ENCODE peak calls at places on chromosomes 2 and 18, in ten cellular contexts. V is kidney, T is tibial nerve, E is OCI-LY7, Y is stomach, W is esophagus squamous epithelium, U is ascending aorta, I is mucosa of descending colon, K is Peyer's patch, P is ovary. J is an unnamed sample.

GRCh38 chr18:10089881-10090280 is 176.1 kb downstream of the VAPA start:
- DNase-seq in V (no peak), T (no peak), E (no peak), Y (no peak), W (no peak), U (no peak), I (no peak), K (no peak), P (no peak), J (no peak)

GRCh38 chr18:33804258-33804657 is 226.2 kb downstream of the ASXL3 start:
- DNase-seq in V (no peak), T (peak; percentile 12), E (no peak), Y (peak; percentile 40), W (no peak), U (no peak), I (no peak), K (no peak), P (no peak), J (no peak)

GRCh38 chr2:54808642-54809041 is 85.2 kb downstream of the EML6 start:
- DNase-seq in V (no peak), T (no peak), E (no peak), Y (no peak), W (no peak), U (no peak), I (no peak), K (no peak), P (no peak), J (no peak)

GRCh38 chr2:212005077-212005671 is 533.4 kb downstream of the ERBB4 start:
- DNase-seq in V (no peak), T (no peak), E (peak; percentile 41), Y (peak; percentile 26), W (no peak), U (no peak), I (no peak), K (no peak), P (no peak), J (no peak)

GRCh38 chr2:118059919-118060478 is 28.3 kb upstream of the INSIG2 start:
- DNase-seq in V (no peak), T (no peak), E (peak; percentile 36), Y (no peak), W (no peak), U (no peak), I (no peak), K (no peak), P (no peak), J (no peak)

GRCh38 chr2:201680743-201681142 is 17.7 kb downstream of the MPP4 start:
- DNase-seq in V (no peak), T (no peak), E (peak; percentile 26), Y (no peak), W (no peak), U (no peak), I (no peak), K (no peak), P (no peak), J (no peak)

GRCh38 chr2:10981941-10982381 is 70.2 kb downstream of the KCNF1 start:
- DNase-seq in V (no peak), T (no peak), E (no peak), Y (no peak), W (no peak), U (peak; percentile 46), I (no peak), K (peak; percentile 23), P (no peak), J (no peak)

GRCh38 chr2:215435261-215435808 is 533 bp downstream of the FN1 start:
- DNase-seq in V (peak; percentile 79), T (no peak), E (no peak), Y (peak; percentile 26), W (no peak), U (no peak), I (peak; percentile 57), K (peak; percentile 47), P (peak; percentile 62), J (peak; percentile 6)

GRCh38 chr2:240154606-240155005 is 14.1 kb upstream of the OTOS start:
- DNase-seq in V (peak; percentile 55), T (no peak), E (no peak), Y (no peak), W (no peak), U (no peak), I (no peak), K (no peak), P (no peak), J (no peak)

GRCh38 chr2:220891405-220891804 is 680.7 kb downstream of the EPHA4 start:
- DNase-seq in V (no peak), T (no peak), E (no peak), Y (no peak), W (no peak), U (no peak), I (no peak), K (no peak), P (no peak), J (no peak)

GRCh38 chr18:3827236-3827635 is 377.3 kb downstream of the TGIF1 start:
- DNase-seq in V (no peak), T (no peak), E (no peak), Y (no peak), W (no peak), U (no peak), I (no peak), K (no peak), P (no peak), J (no peak)

GRCh38 chr2:119431976-119432881 is 575 bp downstream of the TMEM37 start:
- DNase-seq in V (peak; percentile 78), T (no peak), E (no peak), Y (peak; percentile 72), W (no peak), U (no peak), I (no peak), K (no peak), P (peak; percentile 41), J (no peak)

GRCh38 chr2:132582360-132582759 is 87.6 kb downstream of the LYPD1 start:
- DNase-seq in V (no peak), T (no peak), E (no peak), Y (peak; percentile 50), W (no peak), U (no peak), I (no peak), K (no peak), P (no peak), J (no peak)

GRCh38 chr2:124678043-124678442 is 653.0 kb downstream of the CNTNAP5 start:
- DNase-seq in V (no peak), T (no peak), E (no peak), Y (no peak), W (no peak), U (no peak), I (no peak), K (no peak), P (no peak), J (no peak)

GRCh38 chr2:102768892-102769291 is 7.1 kb downstream of the TMEM182 start:
- DNase-seq in V (no peak), T (no peak), E (no peak), Y (no peak), W (no peak), U (no peak), I (no peak), K (no peak), P (no peak), J (no peak)
- H3K4me1 ChIP-seq in V (no peaks in the 10 kb centered on the region), T (no peaks in the 10 kb centered on the region), E (no peaks in the 10 kb centered on the region), Y (no peaks in the 10 kb centered on the region), W (no peaks in the 10 kb centered on the region), U (no peaks in the 10 kb centered on the region), I (no peaks in the 10 kb centered on the region), K (no peaks in the 10 kb centered on the region), P (no peaks in the 10 kb centered on the region), J (no peaks in the 10 kb centered on the region)

GRCh38 chr18:74116628-74117554 is 30.7 kb downstream of the FBXO15 start:
- DNase-seq in V (no peak), T (peak; percentile 42), E (peak; percentile 41), Y (no peak), W (no peak), U (no peak), I (no peak), K (peak; percentile 54), P (no peak), J (no peak)
- TF ChIP-seq CTCF in V (peak; percentile 30), T (peak; percentile 32), E (peak; percentile 74), Y (no peak), W (peak; percentile 53), U (peak; percentile 25), I (peak; percentile 27), K (peak; percentile 7), P (no peak), J (peak; percentile 42)

GRCh38 chr2:14479486-14479885 is 153.0 kb upstream of the LRATD1 start:
- DNase-seq in V (no peak), T (no peak), E (no peak), Y (no peak), W (no peak), U (no peak), I (no peak), K (no peak), P (no peak), J (no peak)
- H3K9me3 ChIP-seq in V (no peaks in the 10 kb centered on the region), T (no peaks in the 10 kb centered on the region), E (no peaks in the 10 kb centered on the region), Y (no peaks in the 10 kb centered on the region), W (no peaks in the 10 kb centered on the region), U (no peaks in the 10 kb centered on the region), I (no peaks in the 10 kb centered on the region), K (no peaks in the 10 kb centered on the region), P (no peaks in the 10 kb centered on the region), J (no peaks in the 10 kb centered on the region)

GRCh38 chr2:40213616-40214015 is 238.3 kb downstream of the SLC8A1 start:
- DNase-seq in V (no peak), T (no peak), E (no peak), Y (no peak), W (no peak), U (no peak), I (no peak), K (no peak), P (no peak), J (no peak)
- H3K4me1 ChIP-seq in V (peaks cover 10% of the 10 kb centered on the region), T (peaks cover 9% of the 10 kb centered on the region), E (peaks cover 10% of the 10 kb centered on the region), Y (peaks cover 16% of the 10 kb centered on the region), W (peaks cover 17% of the 10 kb centered on the region), U (no peaks in the 10 kb centered on the region), I (no peaks in the 10 kb centered on the region), K (no peaks in the 10 kb centered on the region), P (no peaks in the 10 kb centered on the region), J (no peaks in the 10 kb centered on the region)

GRCh38 chr2:113192459-113193100 is 18.8 kb downstream of the PSD4 start:
- DNase-seq in V (no peak), T (no peak), E (no peak), Y (no peak), W (no peak), U (no peak), I (no peak), K (no peak), P (no peak), J (no peak)
- TF ChIP-seq CTCF in V (no peak), T (no peak), E (no peak), Y (no peak), W (no peak), U (no peak), I (no peak), K (no peak), P (no peak), J (no peak)

J was measured in CD8-positive, alpha-beta T cell.